ENCODE peak calls at places on chromosomes 1 and 21, in seven cellular contexts. K, O, B, S, X, Y and R are unnamed samples.

GRCh38 chr21:45848805-45849204 is 132.8 kb upstream of the COL6A1 start:
- DNase-seq in S (no peak), O (no peak), X (no peak), K (no peak), Y (no peak), B (no peak), R (no peak)

GRCh38 chr1:18761948-18762905 is 97.2 kb downstream of the TAS1R2 start:
- DNase-seq in B (no peak), K (no peak), Y (no peak), X (no peak), S (no peak), O (no peak), R (no peak)

GRCh38 chr1:242828199-242828598 is 303.7 kb upstream of the PLD5 start:
- DNase-seq in B (no peak), S (peak; percentile 54), X (no peak), O (peak; percentile 16), Y (no peak), K (no peak), R (no peak)

GRCh38 chr1:39261712-39262221 is 57.3 kb downstream of the MACF1 start:
- DNase-seq in K (no peak), X (no peak), Y (no peak), S (no peak), B (no peak), O (no peak), R (no peak)

GRCh38 chr1:91575909-91576519 is 75.4 kb downstream of the CDC7 start:
- DNase-seq in Y (no peak), X (no peak), S (no peak), B (no peak), K (no peak), O (no peak), R (no peak)

GRCh38 chr1:18580087-18580486 is 50.6 kb upstream of the PAX7 start:
- DNase-seq in X (no peak), B (no peak), S (no peak), O (no peak), K (no peak), Y (no peak), R (no peak)

GRCh38 chr1:47471163-47471562 is 33.3 kb downstream of the FOXD2 start:
- DNase-seq in O (no peak), X (no peak), B (no peak), Y (no peak), S (no peak), K (peak; percentile 70), R (no peak)

GRCh38 chr1:115074839-115075534 is 14.3 kb downstream of the TSPAN2 start:
- DNase-seq in S (no peak), X (no peak), B (no peak), Y (no peak), K (no peak), O (no peak), R (no peak)

GRCh38 chr1:162721471-162721870 is 69.0 kb upstream of the HSD17B7 start:
- DNase-seq in O (no peak), S (no peak), X (no peak), K (no peak), Y (no peak), B (no peak), R (no peak)

GRCh38 chr21:45888361-45889009 is 93.1 kb upstream of the COL6A1 start:
- DNase-seq in B (no peak), S (no peak), Y (no peak), O (no peak), K (no peak), X (no peak), R (no peak)

GRCh38 chr1:93591833-93592635 is 89.6 kb downstream of the BCAR3 start:
- DNase-seq in S (no peak), X (no peak), O (peak; percentile 17), Y (peak; percentile 74), K (no peak), B (peak; percentile 89), R (peak; percentile 42)

GRCh38 chr21:37712204-37712934 is 203.9 kb downstream of the KCNJ6 start:
- DNase-seq in X (peak; percentile 61), K (no peak), Y (peak; percentile 75), O (peak; percentile 84), B (peak; percentile 69), S (peak; percentile 87), R (peak; percentile 47)

GRCh38 chr1:109782927-109783326 is 19.2 kb upstream of the EPS8L3 start:
- DNase-seq in K (no peak), S (no peak), O (no peak), X (no peak), Y (peak; percentile 60), B (no peak), R (no peak)

GRCh38 chr1:177170756-177171535 is at the start of gene BRINP2:
- DNase-seq in S (peak; percentile 51), K (no peak), O (peak; percentile 91), B (peak; percentile 63), Y (peak; percentile 70), X (peak; percentile 70), R (peak; percentile 6)

GRCh38 chr1:31782066-31782762 is 18.1 kb upstream of the ADGRB2 start:
- DNase-seq in B (no peak), Y (no peak), S (peak; percentile 72), K (no peak), O (peak; percentile 74), X (no peak), R (no peak)

GRCh38 chr1:202274611-202275010 is 67.1 kb downstream of the UBE2T start:
- DNase-seq in S (peak; percentile 73), K (peak; percentile 9), O (no peak), X (no peak), Y (no peak), B (no peak), R (no peak)

GRCh38 chr1:28601696-28602095 is 9.6 kb downstream of the RAB42 start:
- DNase-seq in S (no peak), X (no peak), B (no peak), O (no peak), Y (no peak), K (no peak), R (no peak)

GRCh38 chr1:221776495-221777413 is 34.9 kb upstream of the DUSP10 start:
- DNase-seq in X (no peak), O (no peak), K (no peak), S (no peak), B (peak; percentile 12), Y (no peak), R (no peak)

GRCh38 chr1:22582670-22583635 is 19.7 kb downstream of the EPHA8 start:
- DNase-seq in X (no peak), B (no peak), S (no peak), K (no peak), Y (no peak), O (no peak), R (no peak)

GRCh38 chr1:41503507-41504125 is 19.1 kb upstream of the EDN2 start:
- DNase-seq in Y (no peak), S (no peak), O (no peak), X (no peak), B (no peak), K (no peak), R (no peak)

GRCh38 chr1:110674337-110675059 is at the start of gene KCNA3:
- DNase-seq in Y (peak; percentile 81), K (peak; percentile 35), S (no peak), X (peak; percentile 81), B (no peak), O (peak; percentile 91), R (no peak)

GRCh38 chr21:41966872-41967621 is 13.2 kb upstream of the C2CD2 start:
- DNase-seq in X (no peak), K (peak; percentile 6), O (no peak), Y (no peak), B (peak; percentile 8), S (no peak), R (no peak)

DNA sequence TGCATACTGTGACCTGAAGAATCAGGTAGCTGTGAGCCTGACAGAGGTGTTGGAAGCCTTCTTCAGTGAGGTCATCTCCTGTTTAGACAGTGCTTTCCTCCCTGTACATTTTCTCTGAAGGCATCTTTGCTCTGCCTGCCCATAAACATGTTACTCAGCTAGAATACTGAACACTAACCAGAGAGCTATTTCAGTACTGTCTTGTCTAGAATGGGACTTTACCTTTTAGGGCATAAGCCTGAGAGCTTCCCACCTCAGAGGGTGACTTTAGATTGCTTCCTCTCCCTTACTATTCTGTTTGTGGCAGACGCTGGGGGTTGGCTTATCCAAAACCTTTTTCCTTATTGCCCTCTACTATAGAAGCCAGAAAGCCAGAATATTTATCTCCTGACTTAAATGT is 23.3 kb upstream of the ZNF326 start:
- DNase-seq in K (no peak), X (no peak), S (no peak), B (no peak), O (no peak), Y (no peak), R (no peak)
- H3K4me1 ChIP-seq in K (no peaks in the 10 kb centered on the region), X (no peaks in the 10 kb centered on the region), S (peaks cover 3% of the 10 kb centered on the region), B (no peaks in the 10 kb centered on the region), O (no peaks in the 10 kb centered on the region), Y (peaks cover 4% of the 10 kb centered on the region), R (no peaks in the 10 kb centered on the region)

DNA sequence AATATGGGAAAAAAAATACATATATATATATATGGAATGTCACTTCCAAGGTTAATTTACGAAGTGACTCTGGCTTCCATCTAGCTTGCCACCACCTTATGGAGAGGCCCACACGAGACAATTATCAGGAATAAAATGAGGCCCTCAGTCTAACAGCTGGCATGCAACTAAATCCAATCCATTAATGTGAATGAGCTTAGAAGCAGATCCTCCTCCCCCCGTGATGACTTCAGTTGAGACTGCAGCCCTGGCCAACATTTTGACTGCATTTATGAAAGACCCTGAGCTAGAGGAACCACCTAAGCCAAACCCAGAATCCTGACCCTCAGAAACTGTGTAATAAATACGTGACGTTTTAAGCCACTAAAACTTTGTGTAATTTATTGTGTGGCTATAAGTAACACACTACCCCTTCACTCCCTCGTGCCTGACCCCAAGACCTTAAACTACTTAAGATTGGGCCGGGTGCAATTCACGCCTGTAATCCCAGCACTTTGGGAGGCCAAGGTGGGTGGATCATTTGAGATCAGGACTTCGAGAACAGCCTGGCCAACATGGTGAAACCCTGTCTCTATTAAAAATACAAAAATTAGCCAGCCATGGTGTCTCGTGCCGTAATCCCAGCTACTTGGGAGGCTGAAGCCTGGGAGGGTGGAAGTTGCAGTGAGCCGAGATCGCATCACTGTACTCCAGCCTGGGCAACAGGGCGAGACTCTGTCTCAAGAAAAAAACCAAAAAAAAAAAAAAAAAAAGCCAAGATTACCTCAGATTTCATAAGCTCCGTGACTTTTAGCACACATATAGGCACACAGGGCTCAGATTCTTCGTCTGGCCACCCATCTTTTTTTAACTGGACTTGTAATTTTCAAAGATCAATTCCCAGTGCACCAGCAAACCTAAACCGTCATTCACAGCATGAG is 72.5 kb downstream of the ENAH start:
- DNase-seq in K (no peak), O (no peak), X (no peak), Y (no peak), S (no peak), B (no peak), R (no peak)
- H3K27ac ChIP-seq in K (peak overlapping the region; percentile 67), O (no peak overlapping the region), X (no peak overlapping the region), Y (no peak overlapping the region), S (no peak overlapping the region), B (no peak overlapping the region), R (no peak overlapping the region)

DNA sequence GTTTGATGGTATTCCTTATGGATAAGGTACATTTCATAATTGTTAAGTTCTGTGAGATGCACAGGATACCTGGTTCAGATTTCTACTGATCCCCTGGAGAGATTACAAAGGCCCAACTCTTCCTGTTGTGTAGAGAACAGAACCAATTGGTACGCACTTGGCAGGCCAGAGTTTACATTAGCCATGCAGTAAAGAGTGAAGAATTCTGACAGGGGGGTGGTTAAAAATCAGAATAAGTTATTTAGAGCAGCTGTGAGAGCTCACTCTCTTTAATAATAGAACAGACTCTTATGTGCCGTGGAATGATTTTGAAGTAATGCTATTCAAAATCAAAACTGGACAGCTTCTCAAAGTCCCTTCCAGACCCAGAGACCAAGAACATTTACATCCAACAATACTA is 4.2 kb downstream of the USP24 start:
- DNase-seq in B (no peak), K (no peak), X (no peak), Y (no peak), O (no peak), S (no peak), R (peak; percentile 10)
- H3K4me1 ChIP-seq in B (peaks cover 18% of the 10 kb centered on the region), K (peaks cover 8% of the 10 kb centered on the region), X (peaks cover 17% of the 10 kb centered on the region), Y (peaks cover 55% of the 10 kb centered on the region), O (peaks cover 45% of the 10 kb centered on the region), S (peaks cover 64% of the 10 kb centered on the region), R (no peaks in the 10 kb centered on the region)

GRCh38 chr21:39196310-39196709 is 13.1 kb upstream of the PSMG1 start:
- DNase-seq in K (no peak), Y (no peak), X (no peak), B (no peak), O (no peak), S (no peak), R (no peak)
- H3K27ac ChIP-seq in K (no peak overlapping the region), Y (no peak overlapping the region), X (no peak overlapping the region), B (no peak overlapping the region), O (no peak overlapping the region), S (no peak overlapping the region), R (no peak overlapping the region)